ENCODE peak calls at places on chromosomes 11 and 22, in four cellular contexts. D is heart left ventricle, P is tibial artery, K is heart right ventricle. V is an unnamed sample.

GRCh38 chr11:130070109-130070828 is 575 bp downstream of the APLP2 start:
- DNase-seq in P (no peak), K (peak), D (peak), V (peak)

GRCh38 chr11:96122601-96123044 is 198.7 kb upstream of the MTMR2 start:
- DNase-seq in P (no peak), K (no peak), D (no peak), V (no peak)

GRCh38 chr22:20437253-20438065 is at the start of gene SCARF2:
- DNase-seq in D (peak), P (no peak), K (peak), V (no peak)

GRCh38 chr22:21975854-21976345 is 6.7 kb downstream of the TOP3B start:
- DNase-seq in P (no peak), D (no peak), K (no peak), V (no peak)

GRCh38 chr11:844693-845644 is 2.3 kb downstream of the TSPAN4 start:
- DNase-seq in D (peak), P (peak), K (peak), V (peak)

GRCh38 chr11:71548716-71549151 is 514 bp downstream of the KRTAP5-9 start:
- DNase-seq in D (no peak), K (no peak), P (no peak), V (peak)

GRCh38 chr11:19013181-19013857 is 47.2 kb downstream of the MRGPRX2 start:
- DNase-seq in K (no peak), P (no peak), D (no peak), V (no peak)

GRCh38 chr11:125892071-125892470 is 4.6 kb downstream of the HYLS1 start:
- DNase-seq in P (no peak), D (no peak), K (no peak), V (no peak)

GRCh38 chr11:2775083-2775625 is 75.4 kb upstream of the KCNQ1OT1 start:
- DNase-seq in P (no peak), D (peak), K (no peak), V (peak)

GRCh38 chr11:39784873-39785272 is 1674.6 kb downstream of the LRRC4C start:
- DNase-seq in D (no peak), P (no peak), K (no peak), V (no peak)

GRCh38 chr11:8693010-8693551 is 10.5 kb downstream of the RPL27A start:
- DNase-seq in P (no peak), K (no peak), D (no peak), V (no peak)

GRCh38 chr11:66408488-66409214 is 12.2 kb upstream of the NPAS4 start:
- DNase-seq in D (peak), P (peak), K (peak), V (peak)

GRCh38 chr11:130209128-130209932 is 49.7 kb downstream of the ST14 start:
- DNase-seq in D (no peak), K (no peak), P (no peak), V (peak)

GRCh38 chr22:33687464-33687863 is 232.8 kb downstream of the LARGE1 start:
- DNase-seq in D (no peak), K (no peak), P (no peak), V (no peak)

GRCh38 chr11:61948505-61948904 is 1.6 kb upstream of the BEST1 start:
- DNase-seq in K (no peak), D (no peak), P (no peak), V (no peak)

GRCh38 chr11:117039897-117040296 is 58.3 kb downstream of the SIK3 start:
- DNase-seq in P (no peak), D (no peak), K (no peak), V (no peak)

GRCh38 chr22:46415816-46416536 is 80.5 kb downstream of the TRMU start:
- DNase-seq in D (no peak), K (no peak), P (no peak), V (no peak)

GRCh38 chr22:22037229-22037628 is 54.6 kb upstream of the TOP3B start:
- DNase-seq in D (no peak), P (no peak), K (no peak), V (peak)

GRCh38 chr11:66862559-66863037 is 5.7 kb downstream of the LRFN4 start:
- DNase-seq in P (no peak), D (no peak), K (no peak), V (no peak)

GRCh38 chr11:69252494-69252845 is 41.5 kb upstream of the MYEOV start:
- DNase-seq in D (no peak), K (no peak), P (no peak), V (no peak)

GRCh38 chr11:130737866-130738431 is 178.3 kb downstream of the SNX19 start:
- DNase-seq in P (no peak), D (peak), K (peak), V (peak)

GRCh38 chr22:46737976-46738641 is at the start of gene CERK:
- DNase-seq in D (peak), K (peak), P (peak), V (peak)

GRCh38 chr11:62493801-62494200 is 52.8 kb downstream of the AHNAK start:
- DNase-seq in P (no peak), K (no peak), D (no peak), V (no peak)

GRCh38 chr22:20268350-20269012 is 363 bp upstream of the RTN4R start:
- DNase-seq in K (peak), D (peak), P (no peak), V (peak)

GRCh38 chr11:76030973-76031590 is 175.2 kb downstream of the WNT11 start:
- DNase-seq in P (no peak), K (no peak), D (no peak), V (no peak)

GRCh38 chr11:96393753-96394348 is 4.0 kb downstream of the JRKL start:
- DNase-seq in K (no peak), P (no peak), D (no peak), V (no peak)

GRCh38 chr11:74905326-74905725 is 43.6 kb downstream of the XRRA1 start:
- DNase-seq in D (no peak), P (no peak), K (no peak), V (no peak)

GRCh38 chr11:64372802-64373597 is 14.0 kb downstream of the RPS6KA4 start:
- DNase-seq in P (no peak), K (no peak), D (no peak), V (no peak)

GRCh38 chr11:9214765-9215164 is 50.4 kb downstream of the DENND5A start:
- DNase-seq in P (no peak), D (no peak), K (no peak), V (no peak)

GRCh38 chr22:48098243-48098935 is 1335.9 kb downstream of the TBC1D22A start:
- DNase-seq in D (no peak), K (no peak), P (no peak), V (peak)

GRCh38 chr11:95516786-95517185 is 272.8 kb downstream of the FAM76B start:
- DNase-seq in P (no peak), K (no peak), D (no peak), V (no peak)

GRCh38 chr11:17578296-17578695 is 31.2 kb downstream of the OTOG start:
- DNase-seq in P (no peak), D (no peak), K (no peak), V (peak)

GRCh38 chr11:128686745-128687177 is 7.1 kb upstream of the FLI1 start:
- DNase-seq in D (peak), K (peak), P (no peak), V (peak)

GRCh38 chr11:118142809-118143208 is 9.8 kb downstream of the SCN4B start:
- DNase-seq in D (no peak), K (no peak), P (peak), V (no peak)

GRCh38 chr11:10727259-10727851 is 23.7 kb upstream of the CTR9 start:
- DNase-seq in D (no peak), K (no peak), P (no peak), V (no peak)

GRCh38 chr11:10730151-10730550 is 20.9 kb upstream of the CTR9 start:
- DNase-seq in D (no peak), P (no peak), K (no peak), V (no peak)

GRCh38 chr11:10728154-10728553 is 22.9 kb upstream of the CTR9 start:
- DNase-seq in K (no peak), D (no peak), P (no peak), V (no peak)

GRCh38 chr11:10731064-10731680 is 19.9 kb upstream of the CTR9 start:
- DNase-seq in P (no peak), D (no peak), K (no peak), V (no peak)

GRCh38 chr11:10728779-10729472 is 22.1 kb upstream of the CTR9 start:
- DNase-seq in D (no peak), K (no peak), P (no peak), V (no peak)
- H3K4me3 ChIP-seq in D (no peak), K (no peak), P (peak), V (no peak)

DNA sequence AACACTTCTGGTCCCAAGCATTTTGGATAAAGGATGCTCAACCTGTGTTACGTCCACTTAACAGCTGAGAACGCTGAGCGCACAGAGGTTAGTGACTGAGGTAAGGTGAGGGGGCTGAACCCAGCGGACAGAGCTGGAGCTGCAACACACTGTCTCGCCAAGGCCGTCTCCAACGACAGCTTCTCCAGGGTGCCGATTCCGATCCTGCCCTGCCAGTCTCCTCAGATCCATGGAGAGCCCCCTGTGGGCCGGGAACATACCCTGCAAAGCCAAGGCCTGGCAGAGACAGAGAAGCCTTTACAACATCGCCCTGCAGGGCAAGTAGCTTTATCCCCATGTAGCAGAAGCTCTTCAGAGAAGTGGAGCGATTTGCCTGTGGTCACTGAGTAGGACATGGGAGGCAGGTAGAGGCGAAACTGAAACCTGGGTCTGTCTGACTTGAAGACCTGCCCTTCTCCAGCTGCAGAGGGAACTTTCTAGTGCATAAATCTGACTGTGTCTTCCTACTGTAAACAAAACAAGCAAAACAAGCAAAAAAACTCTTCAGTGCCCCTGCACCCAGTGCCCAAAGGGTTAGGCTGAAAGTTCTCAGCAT is 72.8 kb downstream of the SCUBE1 start:
- DNase-seq in K (no peak), D (no peak), P (no peak), V (no peak)
- H3K4me3 ChIP-seq in K (no peak), D (no peak), P (no peak), V (no peak)

GRCh38 chr11:114181195-114181594 is 115.0 kb upstream of the NNMT start:
- DNase-seq in D (no peak), P (no peak), K (no peak), V (no peak)

GRCh38 chr11:114183041-114183511 is 113.1 kb upstream of the NNMT start:
- DNase-seq in P (no peak), D (no peak), K (no peak), V (no peak)

GRCh38 chr11:114180301-114181055 is 115.7 kb upstream of the NNMT start:
- DNase-seq in P (no peak), K (peak), D (peak), V (peak)

GRCh38 chr11:114181752-114182151 is 114.4 kb upstream of the NNMT start:
- DNase-seq in D (no peak), P (no peak), K (no peak), V (no peak)

GRCh38 chr11:114182471-114182968 is 113.7 kb upstream of the NNMT start:
- DNase-seq in D (no peak), P (no peak), K (no peak), V (no peak)
- H3K4me3 ChIP-seq in D (no peak), P (no peak), K (no peak), V (no peak)

GRCh38 chr11:46238967-46239800 is 38.3 kb upstream of the CREB3L1 start:
- DNase-seq in P (peak), K (peak), D (peak), V (peak)

GRCh38 chr11:46237248-46238077 is 40.0 kb upstream of the CREB3L1 start:
- DNase-seq in K (peak), P (peak), D (peak), V (no peak)

GRCh38 chr11:46239801-46240061 is 37.7 kb upstream of the CREB3L1 start:
- DNase-seq in D (no peak), K (no peak), P (no peak), V (no peak)

GRCh38 chr11:46236918-46237247 is 40.6 kb upstream of the CREB3L1 start:
- DNase-seq in K (no peak), P (no peak), D (no peak), V (no peak)

DNA sequence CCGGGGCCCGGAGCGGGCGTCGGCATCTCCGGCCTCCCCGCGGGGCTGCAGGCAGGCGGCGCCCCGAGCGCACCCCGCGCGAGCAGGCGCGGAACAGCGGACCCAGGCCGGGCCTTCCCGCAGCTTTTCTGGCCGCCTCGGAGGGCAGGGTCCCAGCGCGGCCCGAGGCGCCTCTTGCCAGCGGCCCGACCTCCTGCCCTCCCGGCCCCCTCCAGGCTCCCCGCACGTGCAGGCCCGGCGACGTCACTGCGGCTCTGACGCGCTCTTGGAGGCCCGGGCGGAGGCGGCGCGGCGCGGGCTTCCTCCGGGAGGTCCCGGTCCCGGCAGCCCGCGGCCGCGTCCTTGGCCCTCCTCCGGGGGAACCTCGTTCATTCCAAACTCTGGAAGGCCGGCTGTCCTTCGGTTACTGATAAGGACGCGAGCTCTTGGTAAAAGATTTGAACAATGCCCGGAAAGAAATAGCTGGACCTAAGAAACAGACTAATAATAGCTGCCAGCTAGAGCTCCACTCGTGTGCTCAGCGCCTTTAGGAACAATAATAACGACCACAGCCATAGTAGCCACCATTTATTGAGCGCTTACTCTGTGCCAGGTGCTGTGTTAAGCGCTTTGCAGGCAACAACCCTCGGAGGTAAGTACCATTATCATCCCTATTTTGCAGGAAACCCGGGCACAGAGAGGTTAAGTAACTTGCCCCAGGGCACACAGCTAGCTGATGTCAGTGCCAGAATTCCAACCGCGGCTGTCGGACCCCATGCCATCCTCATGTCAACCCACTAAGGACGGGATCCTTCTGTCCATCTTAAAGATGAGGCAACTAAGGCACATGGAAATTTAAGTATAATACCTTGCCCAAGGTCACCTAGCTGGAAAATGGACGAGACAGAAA is 39.1 kb upstream of the CREB3L1 start:
- DNase-seq in K (peak), D (peak), P (peak), V (peak)
- H3K4me3 ChIP-seq in K (peak), D (peak), P (peak), V (peak)

GRCh38 chr11:122162095-122162494 is 46.1 kb upstream of the BLID start:
- DNase-seq in K (no peak), P (no peak), D (no peak), V (no peak)

GRCh38 chr11:122157540-122158173 is 41.6 kb upstream of the BLID start:
- DNase-seq in P (no peak), K (no peak), D (no peak), V (no peak)

GRCh38 chr11:122161191-122161590 is 45.2 kb upstream of the BLID start:
- DNase-seq in D (no peak), P (no peak), K (no peak), V (no peak)

GRCh38 chr11:122159861-122160260 is 43.8 kb upstream of the BLID start:
- DNase-seq in D (no peak), K (no peak), P (no peak), V (no peak)

DNA sequence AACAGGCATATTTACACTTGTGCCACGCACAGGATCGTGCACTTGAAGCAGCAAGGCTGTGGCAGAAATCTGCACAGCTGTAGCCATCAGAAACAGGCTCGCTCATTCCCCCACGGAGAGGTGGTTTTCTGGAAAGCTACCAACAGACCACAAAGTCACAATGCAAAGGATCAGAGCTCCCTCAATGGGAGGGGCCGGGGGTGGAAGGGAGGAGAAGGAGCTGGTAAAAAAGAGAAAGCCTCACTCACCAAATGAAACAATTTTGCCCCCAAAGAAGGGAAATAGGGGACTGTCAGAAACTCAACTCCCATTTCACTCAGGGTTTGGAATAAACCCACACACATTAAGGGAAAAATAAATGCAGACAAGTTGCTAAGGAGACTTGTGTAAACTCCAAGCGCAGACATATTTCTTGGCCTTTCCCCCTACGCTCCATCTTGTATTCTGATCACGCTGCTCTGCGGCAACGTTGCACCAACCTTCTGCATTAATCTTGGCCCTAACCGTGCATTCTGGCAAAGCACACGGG is 43.2 kb upstream of the BLID start:
- DNase-seq in D (peak), P (no peak), K (no peak), V (no peak)
- H3K4me3 ChIP-seq in D (peak), P (peak), K (peak), V (no peak)

V was measured in Peyer's patch.